ENCODE peak calls at places on chromosomes 2 and 18, in five cellular contexts. A is upper lobe of left lung, F is A549, T is esophagus muscularis mucosa, Z is tibial nerve. B is an unnamed sample.
A peak's percentile ranks its signal among the peaks of the same experiment; 100 is the strongest.

GRCh38 chr2:240395896-240396622 is 39.4 kb upstream of the GPC1 start:
- DNase-seq in A (peak; percentile 17), F (no peak), T (no peak), Z (no peak), B (no peak)

GRCh38 chr18:74587446-74587845 is 10.2 kb upstream of the ZNF407 start:
- DNase-seq in A (no peak), F (no peak), T (no peak), Z (no peak), B (no peak)

GRCh38 chr2:14321357-14321756 is 311.2 kb upstream of the LRATD1 start:
- DNase-seq in A (no peak), F (no peak), T (no peak), Z (no peak), B (no peak)

GRCh38 chr2:28681216-28681981 is 70.2 kb upstream of the PPP1CB start:
- DNase-seq in A (peak; percentile 57), F (no peak), T (no peak), Z (no peak), B (no peak)

GRCh38 chr18:77170850-77171410 is 38.3 kb upstream of the MBP start:
- DNase-seq in A (no peak), F (no peak), T (no peak), Z (no peak), B (no peak)

GRCh38 chr18:46338761-46339160 is 234.6 kb downstream of the HAUS1 start:
- DNase-seq in A (no peak), F (no peak), T (no peak), Z (no peak), B (no peak)

GRCh38 chr2:175981546-175981945 is 20.5 kb downstream of the LNPK start:
- DNase-seq in A (no peak), F (no peak), T (no peak), Z (no peak), B (no peak)

GRCh38 chr2:233013027-233013461 is at the start of gene NGEF:
- DNase-seq in A (no peak), F (peak; percentile 18), T (no peak), Z (no peak), B (no peak)

GRCh38 chr2:108454440-108454839 is 5.4 kb downstream of the GCC2 start:
- DNase-seq in A (no peak), F (no peak), T (no peak), Z (no peak), B (no peak)

GRCh38 chr2:52194342-52194741 is 1162.4 kb upstream of the NRXN1 start:
- DNase-seq in A (no peak), F (no peak), T (no peak), Z (no peak), B (no peak)

GRCh38 chr2:42659601-42660000 is 91.2 kb downstream of the MTA3 start:
- DNase-seq in A (no peak), F (no peak), T (no peak), Z (peak; percentile 11), B (no peak)

GRCh38 chr18:8299054-8299708 is 310.1 kb upstream of the RAB12 start:
- DNase-seq in A (no peak), F (no peak), T (no peak), Z (no peak), B (no peak)

GRCh38 chr2:119082821-119083400 is 75.6 kb downstream of the C1QL2 start:
- DNase-seq in A (no peak), F (no peak), T (peak; percentile 90), Z (no peak), B (no peak)

GRCh38 chr18:2316686-2317308 is 254.5 kb downstream of the METTL4 start:
- DNase-seq in A (no peak), F (peak; percentile 4), T (no peak), Z (no peak), B (no peak)

GRCh38 chr2:233976690-233977294 is 59.6 kb downstream of the TRPM8 start:
- DNase-seq in A (no peak), F (peak; percentile 84), T (no peak), Z (no peak), B (peak; percentile 3)

GRCh38 chr2:121529439-121530209 is 1.1 kb upstream of the RNU4ATAC start:
- DNase-seq in A (peak; percentile 64), F (no peak), T (peak; percentile 92), Z (no peak), B (peak; percentile 77)

GRCh38 chr2:177602611-177603164 is 210.1 kb downstream of the AGPS start:
- DNase-seq in A (no peak), F (no peak), T (peak; percentile 75), Z (no peak), B (peak; percentile 31)

GRCh38 chr2:63572001-63572400 is 16.3 kb downstream of the WDPCP start:
- DNase-seq in A (no peak), F (no peak), T (no peak), Z (no peak), B (no peak)

GRCh38 chr2:20637147-20637546 is 13.8 kb downstream of the HS1BP3 start:
- DNase-seq in A (no peak), F (no peak), T (no peak), Z (no peak), B (no peak)

GRCh38 chr2:69082430-69082997 is 69.5 kb downstream of the ANTXR1 start:
- DNase-seq in A (peak; percentile 53), F (peak; percentile 97), T (no peak), Z (peak; percentile 36), B (no peak)
- TF ChIP-seq EP300 in A (no peak), F (peak; percentile 85), T (no peak), Z (peak; percentile 17), B (no peak)

GRCh38 chr2:181183878-181184553 is 203.6 kb downstream of the UBE2E3 start:
- DNase-seq in A (no peak), F (no peak), T (no peak), Z (no peak), B (no peak)
- TF ChIP-seq EP300 in A (no peak), F (no peak), T (no peak), Z (no peak), B (no peak)

GRCh38 chr18:60601249-60601648 is 228.7 kb upstream of the MC4R start:
- DNase-seq in A (no peak), F (no peak), T (no peak), Z (no peak), B (no peak)

GRCh38 chr18:60596928-60597327 is 224.4 kb upstream of the MC4R start:
- DNase-seq in A (no peak), F (no peak), T (no peak), Z (no peak), B (no peak)

GRCh38 chr18:60599995-60600394 is 227.4 kb upstream of the MC4R start:
- DNase-seq in A (no peak), F (no peak), T (no peak), Z (no peak), B (no peak)

GRCh38 chr18:60599267-60599666 is 226.7 kb upstream of the MC4R start:
- DNase-seq in A (no peak), F (no peak), T (no peak), Z (no peak), B (no peak)
- TF ChIP-seq EP300 in A (no peak), F (no peak), T (no peak), Z (no peak), B (no peak)

GRCh38 chr2:45973426-45973825 is 322.0 kb downstream of the PRKCE start:
- DNase-seq in A (no peak), F (no peak), T (peak; percentile 5), Z (no peak), B (no peak)

GRCh38 chr2:45974056-45974455 is 322.6 kb downstream of the PRKCE start:
- DNase-seq in A (no peak), F (no peak), T (peak; percentile 79), Z (no peak), B (no peak)

GRCh38 chr2:45978302-45978859 is 318.8 kb upstream of the EPAS1 start:
- DNase-seq in A (no peak), F (no peak), T (peak; percentile 57), Z (no peak), B (no peak)

GRCh38 chr2:45975752-45976517 is 321.3 kb upstream of the EPAS1 start:
- DNase-seq in A (no peak), F (no peak), T (peak; percentile 75), Z (no peak), B (no peak)

DNA sequence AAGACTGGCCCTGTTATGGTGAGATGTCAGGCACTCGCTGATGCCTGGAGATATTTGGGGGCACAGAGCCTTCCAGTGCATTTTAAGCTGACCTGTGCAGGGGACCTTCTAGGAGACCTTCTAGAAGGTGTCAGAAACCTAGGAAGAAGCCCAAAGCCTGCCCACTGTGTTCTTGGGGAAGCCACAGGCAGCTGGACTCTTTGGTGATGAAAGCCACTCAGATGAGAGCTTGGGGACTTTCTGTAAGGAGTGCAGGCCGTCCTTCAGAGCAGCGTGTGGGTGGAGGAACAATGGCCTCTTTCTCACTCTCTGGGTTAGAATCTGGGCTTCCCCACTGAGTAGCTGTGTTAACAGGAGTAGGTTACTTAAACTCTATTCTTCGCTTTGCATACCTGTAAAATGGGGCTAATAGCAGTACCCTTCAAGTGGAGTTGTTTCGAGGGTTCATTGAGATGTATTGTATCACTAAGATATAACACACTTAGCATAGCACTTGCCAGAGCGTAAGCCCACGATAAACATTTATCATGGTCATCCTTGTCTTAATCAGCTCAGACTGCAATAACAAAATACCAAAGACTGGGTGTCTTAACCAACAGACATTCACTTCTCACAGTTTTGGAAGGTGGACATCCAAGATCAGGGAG is 322.3 kb upstream of the EPAS1 start:
- DNase-seq in A (no peak), F (no peak), T (peak; percentile 62), Z (no peak), B (no peak)
- TF ChIP-seq EP300 in A (no peak), F (no peak), T (no peak), Z (no peak), B (no peak)

GRCh38 chr2:202429164-202429980 is 53.2 kb downstream of the BMPR2 start:
- DNase-seq in A (no peak), F (no peak), T (no peak), Z (no peak), B (no peak)
- TF ChIP-seq EP300 in A (peak; percentile 88), F (no peak), T (peak; percentile 94), Z (no peak), B (no peak)

DNA sequence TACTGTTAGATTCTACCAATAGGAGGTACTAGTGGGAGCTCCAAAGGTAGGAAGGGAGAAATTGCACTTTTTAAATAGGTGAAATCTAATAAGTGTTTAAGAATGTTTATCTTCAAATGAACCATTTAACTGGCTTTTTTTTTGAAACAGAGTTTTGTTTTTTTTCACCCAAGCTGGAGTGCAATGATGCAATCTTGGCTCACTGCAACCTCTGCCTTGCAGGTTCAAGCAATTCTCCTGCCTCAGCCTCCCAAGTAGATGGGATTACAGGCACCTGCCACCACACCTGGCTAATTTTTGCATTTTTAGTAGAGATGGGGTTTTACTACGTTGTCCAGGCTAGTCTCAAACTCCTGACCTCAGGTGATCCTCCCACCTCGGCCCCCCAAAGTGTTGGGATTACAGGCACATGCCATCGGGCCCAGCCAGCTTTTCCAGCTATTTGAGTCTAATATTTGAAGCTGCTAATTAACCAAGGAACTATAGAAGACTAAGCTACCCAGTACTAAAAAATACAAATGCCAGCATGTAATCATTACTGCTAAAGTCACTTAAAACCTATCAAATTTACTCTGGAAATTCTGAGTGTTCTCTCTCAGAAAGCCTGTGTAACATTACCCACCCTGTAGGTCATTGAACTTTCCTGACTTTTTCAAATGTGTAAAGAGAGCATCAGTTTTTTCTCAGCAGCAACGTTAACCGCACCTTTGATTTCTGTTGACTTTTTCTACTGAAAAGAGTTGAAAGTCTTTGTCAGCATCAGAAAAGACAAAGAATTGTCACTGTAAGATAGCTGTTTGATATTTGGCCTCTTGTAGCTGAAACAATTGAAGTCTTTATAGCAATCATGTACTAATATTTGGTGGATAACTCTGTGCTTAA is 24.6 kb upstream of the RNF149 start:
- DNase-seq in A (no peak), F (no peak), T (no peak), Z (no peak), B (no peak)
- TF ChIP-seq EP300 in A (no peak), F (no peak), T (no peak), Z (no peak), B (no peak)

GRCh38 chr2:74764429-74765272 is 69.3 kb upstream of the HK2 start:
- DNase-seq in A (no peak), F (no peak), T (no peak), Z (no peak), B (no peak)
- TF ChIP-seq EP300 in A (no peak), F (no peak), T (no peak), Z (no peak), B (no peak)